ENCODE peak calls at places on chromosomes 16 and 17, in ten cellular contexts. V is NCI-H1436; J is stimulated activated CD8-positive, alpha-beta memory T cell treated with anti-CD3 and anti-CD28 coated beads, Interleukin-4, amount 100 ng/mL, for 24 hours; Y is tibial artery; Q is choroid plexus epithelial cell; F is pancreas; L is WTC11; T is psoas muscle; E is AG09309; O is activated CD8-positive, alpha-beta memory T cell treated with anti-CD3 and anti-CD28 coated beads for 4 hours. D is an unnamed sample.

GRCh38 chr17:55420776-55421178 is 858 bp downstream of the MMD start:
- DNase-seq in V (peak; percentile 22), J (peak; percentile 24), Y (peak; percentile 73), Q (no peak), F (peak; percentile 77), L (peak; percentile 40), T (peak; percentile 66), E (no peak), O (no peak), D (peak; percentile 53)

GRCh38 chr17:12983986-12984932 is 33.6 kb downstream of the ELAC2 start:
- DNase-seq in V (no peak), J (no peak), Y (no peak), Q (peak; percentile 56), F (peak; percentile 79), L (no peak), T (peak; percentile 88), E (peak; percentile 85), O (no peak), D (peak; percentile 64)

GRCh38 chr16:12539185-12539929 is 264.3 kb downstream of the CPPED1 start:
- DNase-seq in V (no peak), J (no peak), Y (no peak), Q (peak; percentile 22), F (no peak), L (no peak), T (no peak), E (peak; percentile 61), O (no peak), D (peak; percentile 40)

GRCh38 chr17:55089955-55090573 is 121.5 kb downstream of the STXBP4 start:
- DNase-seq in V (peak; percentile 48), J (no peak), Y (no peak), Q (peak; percentile 28), F (no peak), L (no peak), T (no peak), E (no peak), O (peak; percentile 6), D (peak; percentile 7)

GRCh38 chr16:57366544-57367040 is 5.7 kb upstream of the CX3CL1 start:
- DNase-seq in V (no peak), J (no peak), Y (peak; percentile 54), Q (no peak), F (no peak), L (no peak), T (no peak), E (no peak), O (no peak), D (no peak)

GRCh38 chr17:65283704-65284103 is 146.5 kb downstream of the RGS9 start:
- DNase-seq in V (no peak), J (no peak), Y (no peak), Q (no peak), F (no peak), L (no peak), T (no peak), E (no peak), O (no peak), D (peak; percentile 19)

GRCh38 chr17:75854111-75854748 is 905 bp downstream of the WBP2 start:
- DNase-seq in V (no peak), J (no peak), Y (peak; percentile 84), Q (peak; percentile 75), F (no peak), L (no peak), T (peak; percentile 75), E (no peak), O (no peak), D (peak; percentile 91)

GRCh38 chr16:58046936-58047335 is 21.4 kb downstream of the MMP15 start:
- DNase-seq in V (no peak), J (no peak), Y (no peak), Q (no peak), F (no peak), L (no peak), T (peak; percentile 24), E (no peak), O (no peak), D (no peak)

GRCh38 chr17:79842656-79843474 is 3.6 kb upstream of the CBX4 start:
- DNase-seq in V (no peak), J (no peak), Y (no peak), Q (no peak), F (no peak), L (peak; percentile 22), T (no peak), E (no peak), O (no peak), D (peak; percentile 46)

GRCh38 chr17:43928606-43929005 is 13.7 kb downstream of the PPY start:
- DNase-seq in V (no peak), J (no peak), Y (no peak), Q (no peak), F (no peak), L (no peak), T (no peak), E (no peak), O (no peak), D (no peak)

GRCh38 chr16:13439766-13440165 is 480.2 kb upstream of the ERCC4 start:
- DNase-seq in V (no peak), J (no peak), Y (no peak), Q (no peak), F (no peak), L (no peak), T (no peak), E (no peak), O (no peak), D (no peak)

D was measured in ELR.